ENCODE peak calls at places on chromosomes 11 and 22, in nine cellular contexts. C is fibroblast of lung, H is cardiac fibroblast, Y is cardiac muscle cell, I is left ventricle myocardium inferior, G is endodermal cell, O is kidney epithelial cell, L is WTC11, T is H1. F is an unnamed sample.
A peak's percentile ranks its signal among the peaks of the same experiment; 100 is the strongest.

GRCh38 chr11:1520987-1521349 is 34.4 kb upstream of the MOB2 start:
- DNase-seq in C (no peak), H (peak; percentile 14), Y (no peak), I (peak; percentile 46), G (no peak), O (no peak), L (no peak), T (no peak), F (no peak)

GRCh38 chr11:971731-972365 is 46.2 kb downstream of the AP2A2 start:
- DNase-seq in C (no peak), H (no peak), Y (no peak), I (no peak), G (no peak), O (no peak), L (no peak), T (no peak), F (no peak)

GRCh38 chr11:31793264-31793663 is 17.9 kb downstream of the PAX6 start:
- DNase-seq in C (no peak), H (no peak), Y (no peak), I (no peak), G (no peak), O (no peak), L (no peak), T (no peak), F (no peak)

GRCh38 chr11:15727125-15727524 is 612.4 kb downstream of the INSC start:
- DNase-seq in C (no peak), H (no peak), Y (no peak), I (no peak), G (no peak), O (no peak), L (no peak), T (no peak), F (no peak)

GRCh38 chr11:65180877-65181568 is 705 bp upstream of the CAPN1 start:
- DNase-seq in C (peak; percentile 58), H (peak; percentile 49), Y (peak; percentile 90), I (peak; percentile 60), G (peak; percentile 94), O (no peak), L (peak; percentile 86), T (peak; percentile 90), F (peak; percentile 14)

GRCh38 chr22:28983190-28983589 is 78.4 kb downstream of the C22orf31 start:
- DNase-seq in C (no peak), H (no peak), Y (no peak), I (no peak), G (peak; percentile 68), O (no peak), L (no peak), T (no peak), F (no peak)

GRCh38 chr11:61752117-61752924 is at the start of gene MYRF:
- DNase-seq in C (no peak), H (peak; percentile 26), Y (peak; percentile 83), I (peak; percentile 49), G (peak; percentile 89), O (no peak), L (peak; percentile 68), T (peak; percentile 88), F (no peak)

GRCh38 chr11:72579816-72580647 is 94.2 kb downstream of the PDE2A start:
- DNase-seq in C (no peak), H (no peak), Y (no peak), I (no peak), G (peak; percentile 33), O (no peak), L (peak; percentile 4), T (no peak), F (no peak)

GRCh38 chr22:40036591-40037225 is 42.0 kb downstream of the FAM83F start:
- DNase-seq in C (peak; percentile 77), H (peak; percentile 82), Y (peak; percentile 85), I (peak; percentile 52), G (peak; percentile 89), O (no peak), L (peak; percentile 77), T (peak; percentile 77), F (peak; percentile 28)

GRCh38 chr11:119187123-119187892 is 2.0 kb downstream of the NHERF4 start:
- DNase-seq in C (no peak), H (no peak), Y (no peak), I (no peak), G (peak; percentile 50), O (no peak), L (no peak), T (no peak), F (no peak)

GRCh38 chr11:29782447-29782846 is 234.4 kb downstream of the KCNA4 start:
- DNase-seq in C (no peak), H (no peak), Y (no peak), I (no peak), G (no peak), O (no peak), L (no peak), T (no peak), F (no peak)

GRCh38 chr22:45882881-45883810 is 93.8 kb downstream of the WNT7B start:
- DNase-seq in C (no peak), H (no peak), Y (no peak), I (no peak), G (peak; percentile 47), O (no peak), L (peak; percentile 9), T (no peak), F (no peak)

GRCh38 chr11:35337136-35337918 is 82.0 kb downstream of the SLC1A2 start:
- DNase-seq in C (peak; percentile 97), H (peak; percentile 99), Y (no peak), I (no peak), G (no peak), O (peak; percentile 97), L (no peak), T (no peak), F (peak; percentile 85)

GRCh38 chr11:6455070-6455469 is 14.3 kb upstream of the HPX start:
- DNase-seq in C (no peak), H (no peak), Y (no peak), I (no peak), G (no peak), O (no peak), L (no peak), T (no peak), F (no peak)

GRCh38 chr11:47617417-47617809 is 23.2 kb upstream of the C1QTNF4 start:
- DNase-seq in C (peak; percentile 82), H (peak; percentile 69), Y (no peak), I (no peak), G (no peak), O (no peak), L (no peak), T (no peak), F (peak; percentile 34)

DNA sequence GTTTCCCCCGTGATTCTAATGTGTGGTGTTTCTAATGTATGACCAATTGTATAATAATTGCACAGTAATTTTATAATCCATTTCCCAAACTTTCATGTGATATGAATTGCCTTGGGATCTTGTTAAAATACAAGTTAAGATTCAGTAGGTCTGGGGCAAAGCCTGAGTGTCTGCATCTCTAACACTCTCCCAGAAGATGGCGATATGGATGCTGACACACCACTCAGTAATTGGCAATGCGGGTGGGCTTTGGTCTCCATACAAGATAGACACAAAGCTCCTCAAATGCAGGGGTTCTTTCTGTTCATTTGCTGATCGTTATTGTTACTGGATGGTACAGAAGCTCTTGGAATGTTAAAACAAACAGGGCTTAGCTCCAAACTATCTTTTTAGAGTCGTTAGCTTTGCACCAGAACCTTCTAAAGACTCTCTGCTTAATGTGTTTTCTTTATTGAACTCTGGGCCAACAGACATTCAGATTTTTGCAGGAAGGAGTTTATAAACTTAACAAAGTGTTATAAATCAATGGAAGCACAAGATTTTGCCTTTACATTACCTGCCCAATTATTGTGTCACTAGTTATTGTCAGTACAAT is 45.4 kb upstream of the ANO3 start:
- DNase-seq in C (peak; percentile 60), H (peak; percentile 56), Y (peak; percentile 62), I (no peak), G (peak; percentile 71), O (no peak), L (peak; percentile 29), T (no peak), F (no peak)
- TF ChIP-seq CTCF in C (peak; percentile 40), H (peak; percentile 59), Y (peak; percentile 63), I (peak; percentile 26), G (peak; percentile 76), O (peak; percentile 63), L (no peak), T (peak; percentile 56), F (peak; percentile 52)

GRCh38 chr11:135074397-135074998 is 662.5 kb upstream of the B3GAT1 start:
- DNase-seq in C (no peak), H (peak; percentile 2), Y (no peak), I (no peak), G (no peak), O (no peak), L (no peak), T (no peak), F (no peak)
- TF ChIP-seq CTCF in C (no peak), H (no peak), Y (no peak), I (peak; percentile 34), G (peak; percentile 42), O (no peak), L (no peak), T (peak; percentile 49), F (no peak)

GRCh38 chr11:17473071-17473744 is 3.4 kb downstream of the ABCC8 start:
- DNase-seq in C (peak; percentile 2), H (peak; percentile 6), Y (peak; percentile 65), I (no peak), G (peak; percentile 93), O (no peak), L (peak; percentile 76), T (peak; percentile 73), F (no peak)
- TF ChIP-seq CTCF in C (no peak), H (peak; percentile 6), Y (no peak), I (no peak), G (peak; percentile 91), O (peak; percentile 31), L (peak; percentile 25), T (peak; percentile 100), F (no peak)

GRCh38 chr11:3832816-3833215 is 7.9 kb downstream of the RHOG start:
- DNase-seq in C (no peak), H (no peak), Y (no peak), I (no peak), G (no peak), O (no peak), L (no peak), T (no peak), F (no peak)
- TF ChIP-seq CTCF in C (no peak), H (no peak), Y (no peak), I (no peak), G (no peak), O (no peak), L (no peak), T (no peak), F (no peak)

GRCh38 chr11:122769126-122769780 is 69.0 kb upstream of the CRTAM start:
- DNase-seq in C (peak; percentile 52), H (peak; percentile 54), Y (no peak), I (no peak), G (no peak), O (no peak), L (no peak), T (no peak), F (no peak)
- TF ChIP-seq CTCF in C (no peak), H (no peak), Y (no peak), I (no peak), G (no peak), O (no peak), L (no peak), T (no peak), F (no peak)

F was measured in AG09319.